ENCODE peak calls at places on chromosomes 11 and 22, in eight cellular contexts. F, S, V, Y, C, M, N and G are unnamed samples.

GRCh38 chr11:20477418-20478090 is 90.0 kb downstream of the PRMT3 start:
- DNase-seq in N (no peak), C (no peak), F (no peak), M (no peak), Y (no peak), S (no peak), V (no peak), G (no peak)

GRCh38 chr22:38163844-38164577 is 17.6 kb downstream of the PLA2G6 start:
- DNase-seq in N (no peak), Y (no peak), S (no peak), M (no peak), F (no peak), C (no peak), V (no peak), G (no peak)

GRCh38 chr22:27424319-27424718 is 377.2 kb downstream of the MN1 start:
- DNase-seq in C (peak), N (no peak), F (no peak), S (no peak), M (no peak), V (no peak), Y (no peak), G (no peak)

GRCh38 chr11:134252539-134253188 is 488 bp downstream of the THYN1 start:
- DNase-seq in Y (peak), C (peak), S (peak), M (no peak), V (peak), N (peak), F (peak), G (no peak)

GRCh38 chr22:50695421-50696250 is 23.0 kb downstream of the SHANK3 start:
- DNase-seq in F (no peak), Y (no peak), V (no peak), M (no peak), S (peak), C (no peak), N (no peak), G (no peak)

GRCh38 chr11:72951193-72951592 is 137.0 kb downstream of the ATG16L2 start:
- DNase-seq in C (no peak), S (no peak), V (no peak), F (no peak), M (no peak), Y (no peak), N (no peak), G (no peak)

GRCh38 chr11:95081412-95081811 is 8.2 kb upstream of the ENDOD1 start:
- DNase-seq in Y (no peak), M (no peak), F (peak), N (no peak), V (peak), S (no peak), C (no peak), G (no peak)

GRCh38 chr22:37659066-37659896 is 758 bp downstream of the PDXP start:
- DNase-seq in S (peak), F (no peak), V (no peak), C (no peak), M (no peak), N (no peak), Y (no peak), G (no peak)

GRCh38 chr22:33666661-33667619 is 253.3 kb downstream of the LARGE1 start:
- DNase-seq in M (no peak), S (no peak), N (no peak), C (no peak), Y (no peak), F (peak), V (peak), G (no peak)

GRCh38 chr11:101407324-101407723 is 176.5 kb downstream of the TRPC6 start:
- DNase-seq in C (no peak), V (no peak), S (no peak), M (no peak), Y (no peak), F (no peak), N (no peak), G (no peak)

GRCh38 chr11:111344032-111344431 is 35.0 kb downstream of the POU2AF1 start:
- DNase-seq in F (no peak), V (no peak), C (no peak), N (no peak), S (peak), M (no peak), Y (no peak), G (peak)

GRCh38 chr11:128745296-128746183 is 51.7 kb downstream of the FLI1 start:
- DNase-seq in N (no peak), C (no peak), S (no peak), Y (no peak), V (no peak), F (peak), M (no peak), G (no peak)

GRCh38 chr11:67504023-67504949 is 877 bp downstream of the PITPNM1 start:
- DNase-seq in M (peak), C (peak), N (peak), F (peak), V (peak), S (peak), Y (peak), G (no peak)

GRCh38 chr22:26330971-26331625 is 98.0 kb upstream of the ASPHD2 start:
- DNase-seq in C (peak), F (peak), V (peak), N (peak), Y (peak), M (peak), S (peak), G (no peak)

GRCh38 chr11:130737866-130738431 is 178.3 kb downstream of the SNX19 start:
- DNase-seq in C (peak), V (no peak), Y (no peak), M (no peak), F (peak), S (peak), N (no peak), G (no peak)

GRCh38 chr11:120125005-120125404 is 12.9 kb downstream of the TRIM29 start:
- DNase-seq in N (no peak), M (no peak), V (no peak), S (no peak), Y (no peak), F (no peak), C (peak), G (peak)

GRCh38 chr11:94149435-94149834 is 20.8 kb downstream of the PANX1 start:
- DNase-seq in F (no peak), C (peak), Y (no peak), N (no peak), M (no peak), S (no peak), V (no peak), G (no peak)

GRCh38 chr22:44753189-44754042 is 1.0 kb downstream of the ARHGAP8 start:
- DNase-seq in N (no peak), S (peak), F (no peak), M (no peak), C (peak), V (no peak), Y (no peak), G (no peak)

GRCh38 chr22:36541831-36542391 is 12.9 kb upstream of the EIF3D start:
- DNase-seq in C (peak), F (no peak), N (no peak), S (no peak), V (no peak), Y (no peak), M (no peak), G (no peak)

GRCh38 chr11:72702096-72702495 is 27.9 kb upstream of the PDE2A start:
- DNase-seq in S (no peak), F (no peak), V (no peak), Y (no peak), C (no peak), M (no peak), N (no peak), G (no peak)

GRCh38 chr11:2664886-2665746 is 34.7 kb downstream of the KCNQ1OT1 start:
- DNase-seq in C (no peak), S (no peak), Y (no peak), N (no peak), M (no peak), V (no peak), F (no peak), G (no peak)

GRCh38 chr11:1967641-1968225 is 20.6 kb downstream of the MRPL23 start:
- DNase-seq in F (no peak), N (no peak), M (no peak), C (no peak), V (no peak), Y (no peak), S (no peak), G (peak)

GRCh38 chr22:28246392-28246791 is 327.3 kb upstream of the PITPNB start:
- DNase-seq in F (no peak), V (no peak), Y (no peak), C (peak), M (no peak), S (no peak), N (no peak), G (no peak)

GRCh38 chr11:91776660-91777059 is 448.0 kb upstream of the FAT3 start:
- DNase-seq in Y (no peak), M (no peak), S (peak), V (no peak), C (no peak), F (peak), N (no peak), G (no peak)

GRCh38 chr11:1139441-1140066 is 18.2 kb upstream of the MUC5AC start:
- DNase-seq in V (no peak), F (no peak), M (no peak), C (peak), Y (no peak), S (no peak), N (no peak), G (no peak)

GRCh38 chr11:133974836-133975235 is 18.1 kb upstream of the IGSF9B start:
- DNase-seq in N (no peak), C (no peak), V (no peak), M (no peak), F (no peak), Y (no peak), S (no peak), G (no peak)

GRCh38 chr11:131910491-131911387 is 540.3 kb downstream of the NTM start:
- DNase-seq in C (peak), Y (no peak), N (peak), M (no peak), S (peak), V (peak), F (no peak), G (no peak)

GRCh38 chr11:104490182-104490581 is 326.2 kb upstream of the PDGFD start:
- DNase-seq in F (no peak), M (no peak), Y (no peak), S (no peak), V (no peak), N (no peak), C (no peak), G (no peak)

GRCh38 chr11:103043826-103044688 is 47.9 kb downstream of the DCUN1D5 start:
- DNase-seq in Y (no peak), V (no peak), C (no peak), N (no peak), F (no peak), S (no peak), M (no peak), G (no peak)

GRCh38 chr11:130211781-130212401 is 52.3 kb downstream of the ST14 start:
- DNase-seq in M (no peak), F (no peak), Y (no peak), S (peak), C (no peak), N (no peak), V (no peak), G (no peak)

GRCh38 chr11:83361831-83362230 is 75.7 kb upstream of the CCDC90B start:
- DNase-seq in Y (no peak), M (no peak), V (no peak), C (no peak), F (no peak), S (peak), N (no peak), G (no peak)

GRCh38 chr11:113771964-113772363 is 1.5 kb downstream of the ZW10 start:
- DNase-seq in F (no peak), V (no peak), N (no peak), M (no peak), S (no peak), Y (no peak), C (no peak), G (no peak)
- H3K4me3 ChIP-seq in F (peak), V (no peak), N (no peak), M (no peak), S (no peak), Y (no peak), C (no peak), G (peak)

GRCh38 chr11:69158301-69159152 is 2.8 kb downstream of the SMIM38 start:
- DNase-seq in S (no peak), N (no peak), F (no peak), M (no peak), Y (no peak), V (no peak), C (no peak), G (no peak)

GRCh38 chr11:69157822-69158231 is 2.1 kb downstream of the SMIM38 start:
- DNase-seq in V (no peak), C (no peak), S (no peak), Y (no peak), N (no peak), F (no peak), M (no peak), G (no peak)

GRCh38 chr11:69156673-69157155 is 979 bp downstream of the SMIM38 start:
- DNase-seq in F (no peak), Y (no peak), N (no peak), M (no peak), C (no peak), V (no peak), S (no peak), G (no peak)

GRCh38 chr11:69156218-69156639 is 494 bp downstream of the SMIM38 start:
- DNase-seq in M (no peak), V (no peak), Y (no peak), S (no peak), F (no peak), N (no peak), C (no peak), G (no peak)

DNA sequence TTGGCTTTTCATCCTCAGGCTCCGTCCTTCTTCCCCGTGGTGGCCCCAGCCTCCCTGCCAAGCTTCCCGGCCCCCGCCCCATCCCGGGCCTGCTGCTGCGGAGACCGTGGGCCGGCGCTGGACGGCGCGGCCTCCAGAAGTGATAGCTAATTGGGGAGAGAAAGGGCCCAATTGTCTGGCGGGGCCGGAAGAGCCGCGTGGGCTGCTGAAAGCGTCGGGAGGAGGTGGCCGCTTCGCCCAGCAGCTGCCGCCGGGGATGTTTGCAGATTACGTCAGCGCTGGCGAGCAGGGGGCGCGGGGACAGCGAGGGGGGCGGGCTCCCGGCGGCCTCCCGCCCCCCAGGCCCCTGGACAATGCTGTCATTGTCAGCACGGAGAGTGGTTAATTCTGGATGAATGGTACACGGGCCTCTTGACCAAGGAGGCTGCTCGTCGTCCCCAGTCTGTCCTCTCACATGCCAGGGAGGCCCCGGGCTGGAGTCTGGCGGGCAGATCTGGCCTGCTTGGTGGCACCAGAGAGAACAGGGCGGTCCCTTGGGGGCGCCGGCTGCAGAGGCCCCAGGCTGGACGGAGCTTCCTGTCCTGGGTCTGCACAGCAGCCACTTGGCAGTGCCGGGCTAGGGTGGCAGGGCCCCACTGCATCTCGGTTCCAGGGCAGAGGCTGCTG is 1.6 kb downstream of the SMIM38 start:
- DNase-seq in F (peak), S (peak), N (peak), M (no peak), C (no peak), V (peak), Y (no peak), G (no peak)
- H3K4me3 ChIP-seq in F (no peak), S (no peak), N (no peak), M (no peak), C (no peak), V (no peak), Y (no peak), G (no peak)

DNA sequence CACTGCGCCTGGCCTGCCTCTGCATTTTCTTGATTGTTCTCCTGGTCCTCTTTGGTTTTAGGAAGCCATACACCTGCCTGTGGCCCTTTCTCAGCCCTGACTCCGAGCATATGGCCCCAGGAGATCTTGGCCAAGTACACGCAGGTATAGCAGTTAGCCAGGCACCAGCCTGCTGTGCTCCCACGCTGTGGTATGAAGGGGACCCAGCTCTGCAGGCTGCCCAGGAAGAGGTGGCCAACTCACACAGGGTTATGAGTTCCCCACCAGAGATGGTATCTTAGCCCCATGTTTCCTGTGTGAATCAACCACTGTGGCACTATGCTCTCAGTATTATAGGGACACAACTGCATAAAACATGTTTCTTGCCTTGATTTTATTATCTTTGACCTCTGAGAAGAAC is 31.1 kb downstream of the SGSM3 start:
- DNase-seq in N (no peak), C (no peak), F (no peak), S (peak), M (peak), V (no peak), Y (peak), G (no peak)
- H3K4me3 ChIP-seq in N (peak), C (no peak), F (no peak), S (no peak), M (peak), V (no peak), Y (peak), G (no peak)

DNA sequence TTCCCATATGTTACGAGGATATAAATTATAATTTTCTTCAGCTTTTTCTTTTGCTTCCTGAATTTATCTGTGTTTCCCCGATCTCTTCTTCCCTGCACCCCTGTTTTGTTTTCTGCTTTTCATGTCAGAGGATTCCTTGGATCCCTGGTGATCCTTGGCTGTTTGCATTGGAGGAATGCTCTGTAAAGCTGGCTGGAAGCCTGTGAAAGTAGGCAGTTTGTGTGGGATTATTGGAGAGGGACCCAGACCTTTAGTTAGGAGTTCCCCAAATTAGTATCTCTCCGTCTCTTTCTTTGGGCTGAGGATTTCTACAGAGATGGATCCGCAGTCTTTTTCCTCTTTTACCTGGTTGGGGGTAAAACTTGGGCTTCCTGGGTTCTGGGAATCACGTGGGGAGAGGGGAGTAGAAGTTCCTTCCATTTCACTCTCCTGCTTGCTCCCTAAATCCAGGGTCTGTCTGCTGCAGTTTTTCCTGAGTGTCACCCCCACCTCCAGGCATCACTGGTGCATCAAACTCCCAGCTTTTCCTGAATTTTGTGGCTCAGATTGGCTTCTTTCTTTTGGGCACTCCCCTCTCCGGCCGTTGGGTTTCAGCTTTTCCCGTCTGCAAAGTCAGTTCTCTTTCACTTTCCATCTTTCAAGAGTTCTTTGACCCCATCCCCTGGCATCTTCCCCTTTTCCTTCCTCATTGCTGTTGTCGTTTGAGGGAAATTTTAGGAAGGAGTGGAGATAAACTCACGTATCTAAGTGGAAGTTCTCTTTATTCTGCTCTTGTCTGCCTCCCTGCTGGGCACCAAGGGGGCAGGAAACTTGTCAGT is 79.1 kb upstream of the ALX4 start:
- DNase-seq in Y (no peak), F (no peak), M (no peak), N (no peak), S (no peak), C (no peak), V (peak), G (no peak)
- H3K4me3 ChIP-seq in Y (no peak), F (no peak), M (no peak), N (no peak), S (no peak), C (no peak), V (peak), G (no peak)

GRCh38 chr11:113077379-113077778 is 116.2 kb downstream of the NCAM1 start:
- DNase-seq in V (no peak), M (no peak), Y (no peak), S (no peak), F (peak), C (no peak), N (no peak), G (no peak)

GRCh38 chr11:113073290-113073953 is 112.2 kb downstream of the NCAM1 start:
- DNase-seq in V (no peak), C (no peak), N (no peak), S (no peak), Y (no peak), M (no peak), F (no peak), G (no peak)
- H3K4me3 ChIP-seq in V (no peak), C (no peak), N (no peak), S (no peak), Y (no peak), M (no peak), F (no peak), G (no peak)

DNA sequence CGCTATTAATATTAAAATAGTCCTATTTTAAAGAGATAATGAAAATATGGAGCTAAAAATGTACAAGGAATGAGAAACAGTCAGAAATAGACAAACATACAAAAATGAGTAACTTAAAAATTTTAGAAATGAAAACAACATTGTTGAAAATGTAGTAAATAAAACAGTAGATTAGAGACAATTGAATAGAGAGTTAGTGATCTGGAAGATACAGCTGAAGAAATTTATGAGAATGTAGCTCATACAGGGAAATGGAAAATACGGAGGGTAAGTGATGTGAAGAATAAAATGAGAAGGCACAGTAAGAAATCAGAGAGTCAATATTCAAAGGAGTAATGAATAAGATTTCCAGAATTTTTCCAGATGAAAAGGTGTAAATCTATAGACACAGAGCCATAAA is 424.8 kb downstream of the SOX6 start:
- DNase-seq in N (no peak), S (no peak), C (no peak), V (no peak), Y (no peak), F (no peak), M (no peak), G (no peak)
- H3K4me3 ChIP-seq in N (no peak), S (no peak), C (no peak), V (no peak), Y (no peak), F (no peak), M (no peak), G (no peak)

GRCh38 chr11:12123177-12123576 is 12.8 kb downstream of the MICAL2 start:
- DNase-seq in Y (no peak), F (no peak), M (no peak), V (no peak), C (no peak), S (no peak), N (no peak), G (no peak)
- H3K4me3 ChIP-seq in Y (no peak), F (no peak), M (no peak), V (no peak), C (no peak), S (no peak), N (no peak), G (no peak)

DNA sequence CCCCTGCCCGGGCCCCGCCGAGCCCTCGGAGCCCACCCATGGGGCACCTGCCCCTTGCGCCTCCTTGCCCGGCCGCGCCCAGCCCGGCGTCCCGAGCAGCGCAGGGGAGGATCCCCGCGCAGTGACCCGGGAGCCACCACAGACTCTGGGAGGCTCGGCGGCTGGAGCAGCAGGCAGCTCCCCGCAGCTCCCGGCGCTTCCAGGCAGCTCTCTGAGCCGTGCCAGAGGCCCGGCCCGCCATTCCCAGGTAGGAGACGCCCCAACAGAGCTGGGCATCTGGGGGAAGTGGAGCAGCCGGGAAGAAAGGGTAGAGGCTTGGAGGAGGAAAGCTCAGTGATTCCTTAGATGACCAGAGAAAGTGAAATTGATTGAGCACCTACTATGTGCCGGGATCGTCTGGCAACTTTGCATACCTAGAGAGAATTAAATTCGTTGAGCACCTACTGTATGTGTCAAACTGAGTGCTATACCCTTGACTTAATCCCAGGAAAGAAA is 670 bp downstream of the RASD2 start:
- DNase-seq in M (no peak), V (peak), Y (no peak), F (no peak), N (no peak), C (no peak), S (peak), G (no peak)
- H3K4me3 ChIP-seq in M (peak), V (peak), Y (peak), F (peak), N (no peak), C (no peak), S (no peak), G (peak)